ENCODE peak calls at places on chromosomes 1 and 21, in four cellular contexts. I, B, Z and M are unnamed samples.

GRCh38 chr1:232561381-232561780 is 68.6 kb downstream of the SIPA1L2 start:
- DNase-seq in I (no peak), B (no peak), Z (no peak), M (no peak)

GRCh38 chr1:85581138-85581801 is 709 bp downstream of the CCN1 start:
- DNase-seq in I (peak; percentile 67), B (peak; percentile 52), Z (peak; percentile 84), M (peak; percentile 73)

GRCh38 chr21:34626131-34626530 is 11.2 kb upstream of the RCAN1 start:
- DNase-seq in I (no peak), B (no peak), Z (no peak), M (no peak)

GRCh38 chr1:85611856-85612255 is 31.3 kb downstream of the CCN1 start:
- DNase-seq in I (peak; percentile 100), B (peak; percentile 99), Z (peak; percentile 63), M (peak; percentile 42)

GRCh38 chr1:66598670-66599069 is 64.7 kb downstream of the SGIP1 start:
- DNase-seq in I (peak; percentile 85), B (peak; percentile 59), Z (no peak), M (no peak)

GRCh38 chr1:157400766-157401165 is 151.5 kb downstream of the FCRL5 start:
- DNase-seq in I (no peak), B (no peak), Z (no peak), M (no peak)

GRCh38 chr1:178464141-178464540 is 32.6 kb downstream of the CLEC20A start:
- DNase-seq in I (no peak), B (no peak), Z (no peak), M (no peak)

GRCh38 chr1:152539901-152540300 is 25.6 kb downstream of the CRCT1 start:
- DNase-seq in I (no peak), B (no peak), Z (no peak), M (no peak)

GRCh38 chr1:64488862-64489261 is 18.9 kb downstream of the CACHD1 start:
- DNase-seq in I (no peak), B (no peak), Z (no peak), M (no peak)

GRCh38 chr1:199490804-199491527 is 536.5 kb upstream of the NR5A2 start:
- DNase-seq in I (peak; percentile 37), B (peak; percentile 45), Z (no peak), M (no peak)

GRCh38 chr1:193417945-193418744 is 231.7 kb upstream of the B3GALT2 start:
- DNase-seq in I (peak; percentile 29), B (no peak), Z (no peak), M (no peak)

GRCh38 chr1:115337633-115338456 is at the start of gene NGF:
- DNase-seq in I (peak; percentile 79), B (peak; percentile 32), Z (peak; percentile 31), M (peak; percentile 82)

GRCh38 chr1:66207484-66207883 is 326.5 kb upstream of the SGIP1 start:
- DNase-seq in I (peak; percentile 58), B (no peak), Z (no peak), M (no peak)

GRCh38 chr1:216739771-216740170 is 16.5 kb upstream of the ESRRG start:
- DNase-seq in I (no peak), B (no peak), Z (no peak), M (no peak)

GRCh38 chr1:173062156-173062938 is 11.6 kb upstream of the TNFSF18 start:
- DNase-seq in I (peak; percentile 74), B (peak; percentile 51), Z (no peak), M (no peak)

GRCh38 chr1:44290250-44291094 is 64.6 kb downstream of the ERI3 start:
- DNase-seq in I (no peak), B (no peak), Z (no peak), M (no peak)

GRCh38 chr1:96309783-96310182 is 411.8 kb upstream of the PTBP2 start:
- DNase-seq in I (peak; percentile 61), B (peak; percentile 20), Z (no peak), M (no peak)

GRCh38 chr1:217493290-217493689 is 137.6 kb downstream of the GPATCH2 start:
- DNase-seq in I (no peak), B (no peak), Z (no peak), M (no peak)

DNA sequence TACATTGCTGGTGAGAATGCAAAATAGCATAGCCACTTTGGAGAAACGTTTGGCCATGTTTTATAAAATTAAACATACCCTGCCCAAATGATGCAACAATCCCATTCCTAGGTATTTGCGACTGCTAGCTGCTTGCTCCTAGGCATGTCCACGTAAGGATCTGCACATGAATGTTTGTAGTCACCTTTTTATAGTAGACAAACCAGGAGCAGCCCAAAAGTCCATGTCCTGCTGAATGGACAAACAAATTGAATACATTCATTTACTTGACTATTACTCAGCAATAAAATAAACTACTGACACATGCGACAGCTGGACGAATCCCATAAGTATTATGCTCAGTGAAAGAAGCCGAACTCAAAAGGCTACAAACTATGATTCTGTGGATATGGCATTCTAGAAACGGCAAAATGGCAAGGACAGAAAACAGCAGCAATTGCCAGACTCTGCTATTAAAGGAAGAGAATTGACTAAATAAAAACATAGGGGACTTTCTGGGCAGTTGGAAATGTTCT is 161.9 kb upstream of the GALNT2 start:
- DNase-seq in I (no peak), B (no peak), Z (peak; percentile 43), M (no peak)
- H3K4me3 ChIP-seq in I (no peak overlapping the region), B (no peak overlapping the region), Z (no peak overlapping the region), M (no peak overlapping the region)

DNA sequence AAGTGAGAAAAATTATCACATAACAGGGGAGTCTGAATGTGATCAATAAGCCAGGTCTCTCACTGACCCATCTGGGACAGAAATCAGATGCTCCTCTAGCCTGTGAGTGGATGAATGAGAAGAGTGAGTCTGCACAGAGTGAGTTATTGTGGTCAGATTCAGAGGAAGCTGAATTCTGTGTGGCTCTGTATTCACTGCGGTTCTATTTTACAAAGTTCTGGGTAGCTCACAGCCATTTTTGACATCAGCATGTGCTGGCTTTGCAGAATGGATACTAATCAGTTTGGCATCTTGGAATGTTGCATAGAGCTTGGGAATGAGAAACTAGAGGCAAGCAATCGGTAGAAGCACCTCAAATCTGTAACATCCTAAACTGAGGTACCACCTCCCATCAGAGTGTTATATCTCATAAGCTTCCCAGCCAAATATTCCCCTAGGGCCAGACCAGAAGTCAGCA is 3.8 kb downstream of the COLGALT2 start:
- DNase-seq in I (peak; percentile 64), B (no peak), Z (no peak), M (no peak)
- H3K4me3 ChIP-seq in I (no peak overlapping the region), B (no peak overlapping the region), Z (no peak overlapping the region), M (no peak overlapping the region)

GRCh38 chr1:206572835-206573771 is 39.2 kb downstream of the EIF2D start:
- DNase-seq in I (no peak), B (no peak), Z (no peak), M (no peak)
- H3K4me3 ChIP-seq in I (no peak overlapping the region), B (no peak overlapping the region), Z (no peak overlapping the region), M (no peak overlapping the region)

GRCh38 chr21:33069645-33069993 is 322 bp upstream of the OLIG1 start:
- DNase-seq in I (no peak), B (no peak), Z (no peak), M (no peak)

GRCh38 chr21:33070921-33071877 is 1.3 kb downstream of the OLIG1 start:
- DNase-seq in I (no peak), B (no peak), Z (no peak), M (no peak)

GRCh38 chr21:33069994-33070811 is at the start of gene OLIG1:
- DNase-seq in I (peak; percentile 7), B (no peak), Z (peak; percentile 22), M (peak; percentile 84)

GRCh38 chr21:33069243-33069642 is 698 bp upstream of the OLIG1 start:
- DNase-seq in I (no peak), B (no peak), Z (no peak), M (no peak)

DNA sequence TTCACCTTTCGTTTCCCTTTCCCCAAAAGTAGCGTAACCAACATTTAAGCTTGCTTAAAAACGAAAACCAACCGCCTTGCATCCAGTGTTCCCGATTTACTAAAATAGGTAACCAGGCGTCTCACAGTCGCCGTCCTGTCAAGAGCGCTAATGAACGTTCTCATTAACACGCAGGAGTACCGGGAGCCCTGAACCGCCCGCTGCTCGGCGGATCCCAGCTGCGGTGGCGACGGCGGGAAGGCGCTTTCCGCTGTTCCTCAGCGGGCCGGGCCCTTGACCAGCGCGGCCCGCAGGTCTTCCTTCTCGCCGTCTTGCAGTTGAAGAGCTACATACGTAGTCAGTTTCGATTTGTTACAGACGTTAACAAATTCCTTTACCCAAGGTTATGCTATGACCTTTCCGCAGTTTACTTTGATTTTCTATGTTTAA is 2.0 kb downstream of the OLIG1 start:
- DNase-seq in I (peak; percentile 3), B (no peak), Z (no peak), M (no peak)
- H3K4me3 ChIP-seq in I (peak overlapping the region; percentile 29), B (peak overlapping the region; percentile 34), Z (no peak overlapping the region), M (peak overlapping the region; percentile 6)

GRCh38 chr1:237879195-237879594 is 11.5 kb downstream of the ZP4 start:
- DNase-seq in I (no peak), B (no peak), Z (no peak), M (no peak)

GRCh38 chr1:237878406-237878805 is 12.3 kb downstream of the ZP4 start:
- DNase-seq in I (no peak), B (no peak), Z (no peak), M (no peak)

GRCh38 chr1:237888143-237888542 is 2.6 kb downstream of the ZP4 start:
- DNase-seq in I (no peak), B (no peak), Z (no peak), M (no peak)

GRCh38 chr1:237887542-237887941 is 3.2 kb downstream of the ZP4 start:
- DNase-seq in I (no peak), B (no peak), Z (no peak), M (no peak)

DNA sequence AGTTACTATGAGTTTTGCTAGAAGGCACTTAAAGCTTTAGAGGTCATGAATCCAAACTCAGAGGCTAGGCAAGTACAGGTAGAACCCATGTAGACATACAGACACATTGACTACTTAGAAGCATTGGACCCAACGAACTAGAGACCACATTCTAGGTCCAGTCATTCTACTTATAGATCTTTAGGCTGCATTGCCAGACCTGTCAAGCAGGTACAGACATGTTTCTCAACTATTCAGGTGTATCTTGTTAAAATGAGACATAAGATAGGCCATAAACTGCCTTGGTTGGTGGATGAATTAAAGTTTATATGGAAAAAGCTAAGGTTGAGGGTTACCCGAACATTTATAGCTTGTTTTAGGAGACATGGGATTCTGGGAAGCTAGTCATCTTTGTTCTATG is 6.5 kb downstream of the ZP4 start:
- DNase-seq in I (no peak), B (no peak), Z (no peak), M (no peak)
- H3K4me3 ChIP-seq in I (no peak overlapping the region), B (no peak overlapping the region), Z (no peak overlapping the region), M (no peak overlapping the region)